ENCODE peak calls at places on chromosomes 7 and 10, in seven cellular contexts. F is SK-N-SH, R is HCT116, L is HL-60, E is GM23338, B is HepG2, A is K562. C is an unnamed sample.

GRCh38 chr10:70296406-70296899 is 12.6 kb upstream of the NPFFR1 start:
- DNase-seq in E (no peak), A (peak), L (no peak), B (no peak), F (peak), R (peak), C (peak)

GRCh38 chr10:15200626-15201025 is 32.1 kb upstream of the NMT2 start:
- DNase-seq in F (no peak), B (peak), E (peak), R (peak), L (no peak), A (no peak), C (peak)

GRCh38 chr7:98621573-98622482 is 4.7 kb downstream of the NPTX2 start:
- DNase-seq in F (peak), A (no peak), B (no peak), L (no peak), E (no peak), R (no peak), C (no peak)

GRCh38 chr7:115340828-115341227 is 418.9 kb downstream of the MDFIC start:
- DNase-seq in L (no peak), R (peak), A (no peak), F (no peak), B (no peak), E (peak), C (peak)

GRCh38 chr10:33271969-33272583 is 62.4 kb downstream of the NRP1 start:
- DNase-seq in A (no peak), F (peak), L (no peak), B (no peak), R (no peak), E (no peak), C (no peak)

GRCh38 chr7:27134392-27134791 is 3.8 kb upstream of the HOXA4 start:
- DNase-seq in B (peak), R (no peak), L (no peak), A (no peak), E (no peak), F (no peak), C (no peak)

GRCh38 chr10:11553773-11554381 is 57.6 kb downstream of the USP6NL start:
- DNase-seq in F (no peak), L (no peak), E (no peak), A (no peak), B (no peak), R (no peak), C (no peak)

GRCh38 chr10:11782793-11783557 is 40.2 kb upstream of the PROSER2 start:
- DNase-seq in A (peak), B (peak), R (peak), L (no peak), E (peak), F (peak), C (peak)

GRCh38 chr7:2002561-2003450 is 229.9 kb downstream of the MAD1L1 start:
- DNase-seq in R (no peak), F (no peak), E (no peak), B (no peak), L (no peak), A (no peak), C (no peak)

GRCh38 chr10:69883256-69883655 is 81.5 kb downstream of the COL13A1 start:
- DNase-seq in L (no peak), F (no peak), B (peak), E (peak), R (no peak), A (peak), C (no peak)

GRCh38 chr10:132880148-132880981 is 62.0 kb downstream of the CFAP46 start:
- DNase-seq in R (no peak), A (no peak), E (no peak), F (no peak), B (no peak), L (no peak), C (no peak)

GRCh38 chr10:99470327-99470726 is 39.9 kb upstream of the GOT1 start:
- DNase-seq in B (no peak), E (no peak), F (no peak), L (no peak), A (no peak), R (no peak), C (no peak)

GRCh38 chr10:71770789-71771188 is 2.5 kb downstream of the VSIR start:
- DNase-seq in R (no peak), B (no peak), F (no peak), A (no peak), L (peak), E (no peak), C (no peak)

GRCh38 chr10:71773221-71773971 is at the start of gene VSIR:
- DNase-seq in B (peak), R (peak), L (peak), A (peak), F (peak), E (peak), C (peak)

GRCh38 chr10:71771204-71771603 is 2.1 kb downstream of the VSIR start:
- DNase-seq in L (no peak), E (no peak), F (no peak), A (no peak), R (no peak), B (no peak), C (no peak)

GRCh38 chr10:71772832-71773220 is 494 bp downstream of the VSIR start:
- DNase-seq in R (no peak), L (no peak), B (no peak), A (no peak), E (no peak), F (no peak), C (no peak)

DNA sequence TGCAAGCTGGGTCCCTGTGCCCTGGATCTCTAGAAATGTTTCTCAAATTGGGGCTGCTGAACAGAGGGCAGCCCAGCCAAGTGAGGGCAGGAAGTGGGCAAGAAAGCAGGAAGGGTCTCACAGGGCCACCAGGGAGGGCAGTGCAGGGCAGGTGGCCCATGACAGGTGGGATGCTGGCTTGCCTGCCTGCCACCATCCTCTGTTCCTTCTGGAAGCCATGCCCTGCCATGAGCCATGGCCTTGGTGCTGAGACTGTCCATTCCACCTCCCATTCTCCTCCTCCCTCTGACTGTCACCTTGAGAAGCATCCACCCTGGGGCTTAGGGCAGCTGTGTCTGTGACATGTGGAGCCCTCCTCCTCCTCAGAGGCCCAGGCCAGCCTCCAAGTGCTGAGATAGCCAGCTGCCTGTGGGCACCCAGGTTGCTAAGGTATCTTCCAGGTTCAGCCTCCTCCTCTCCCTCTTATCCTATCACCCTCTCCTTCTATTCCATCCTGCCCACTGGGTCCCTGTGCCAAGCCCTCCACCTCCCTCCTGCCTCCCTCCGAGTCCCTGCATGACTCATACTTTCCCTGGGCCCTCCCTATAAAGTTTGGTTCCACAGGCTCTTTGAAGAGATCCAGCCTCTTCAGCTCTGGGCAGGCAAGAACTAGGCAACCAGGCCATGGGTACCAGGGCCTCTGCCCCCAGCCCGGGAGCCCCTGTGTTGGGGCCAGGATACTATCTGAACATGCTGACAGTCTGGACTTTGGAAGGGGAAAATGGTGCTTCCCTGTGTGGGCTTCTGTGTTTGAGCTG is 1.3 kb downstream of the VSIR start:
- DNase-seq in A (no peak), E (no peak), R (peak), L (peak), F (no peak), B (no peak), C (no peak)
- H3K27ac ChIP-seq in A (no peak), E (no peak), R (peak), L (peak), F (no peak), B (no peak), C (peak)

DNA sequence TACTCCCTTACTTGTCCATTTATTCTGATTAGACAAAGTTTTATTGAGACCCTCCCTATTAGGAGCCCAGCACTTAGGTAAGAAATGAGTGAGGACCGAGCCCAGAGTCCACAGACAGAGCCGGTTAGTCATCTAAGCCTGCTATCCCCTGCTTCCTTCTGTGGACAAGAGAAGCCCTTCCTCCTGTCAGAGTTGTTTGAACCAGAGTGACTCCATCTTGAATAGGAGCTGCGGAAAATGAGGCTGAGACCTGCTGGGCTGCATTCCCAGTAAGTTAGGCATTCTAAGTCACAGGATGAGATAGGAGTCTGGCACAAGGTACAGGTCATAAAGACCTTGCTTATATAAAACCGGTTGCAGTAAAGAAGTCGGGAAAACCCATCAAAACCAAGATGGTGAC is 109.1 kb downstream of the CPXM2 start:
- DNase-seq in A (no peak), B (no peak), E (no peak), R (no peak), L (no peak), F (no peak), C (no peak)
- TF ChIP-seq REST in A (no peak), B (no peak), E (no peak), R (no peak), L (no peak), F (no peak), C (no peak)

GRCh38 chr10:124576526-124577420 is 115.2 kb downstream of the LHPP start:
- DNase-seq in A (no peak), F (no peak), B (no peak), E (no peak), L (no peak), R (no peak), C (no peak)

GRCh38 chr10:124575107-124576035 is 113.7 kb downstream of the LHPP start:
- DNase-seq in F (no peak), B (no peak), A (no peak), E (no peak), R (no peak), L (no peak), C (no peak)

GRCh38 chr10:124578231-124579002 is 116.8 kb downstream of the LHPP start:
- DNase-seq in L (no peak), B (no peak), E (no peak), F (no peak), R (no peak), A (no peak), C (no peak)

GRCh38 chr10:124577651-124578050 is 116.0 kb downstream of the LHPP start:
- DNase-seq in E (no peak), A (no peak), L (no peak), R (no peak), F (no peak), B (no peak), C (no peak)

DNA sequence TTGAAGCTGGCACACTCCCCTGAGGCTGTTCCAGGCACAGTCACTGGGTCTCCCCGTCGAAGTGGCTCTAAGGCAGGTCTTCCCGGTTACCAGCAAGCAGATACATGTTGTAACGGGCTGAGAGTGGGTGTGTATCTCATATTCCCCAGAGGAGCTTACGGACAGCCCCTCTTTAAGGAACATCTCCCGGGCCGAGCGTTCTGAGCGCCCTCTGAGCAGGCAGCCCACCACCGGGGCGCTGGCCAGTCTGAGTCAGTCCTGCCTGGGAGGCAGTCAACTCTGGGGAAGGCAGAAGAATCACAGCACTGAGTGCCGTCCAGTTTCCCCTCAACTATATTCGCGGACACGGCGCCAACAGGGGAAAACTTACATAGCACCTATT is 117.4 kb downstream of the LHPP start:
- DNase-seq in R (no peak), E (no peak), B (no peak), A (no peak), L (no peak), F (no peak), C (no peak)
- TF ChIP-seq POLR2AphosphoS5 in R (no peak), E (no peak), B (no peak), A (no peak), L (no peak), F (no peak), C (no peak)

GRCh38 chr10:113053091-113053490 is 103.0 kb downstream of the TCF7L2 start:
- DNase-seq in R (no peak), E (peak), B (no peak), A (no peak), L (no peak), F (no peak), C (no peak)
- H3K27ac ChIP-seq in R (no peak), E (peak), B (no peak), A (no peak), L (no peak), F (no peak), C (peak)

DNA sequence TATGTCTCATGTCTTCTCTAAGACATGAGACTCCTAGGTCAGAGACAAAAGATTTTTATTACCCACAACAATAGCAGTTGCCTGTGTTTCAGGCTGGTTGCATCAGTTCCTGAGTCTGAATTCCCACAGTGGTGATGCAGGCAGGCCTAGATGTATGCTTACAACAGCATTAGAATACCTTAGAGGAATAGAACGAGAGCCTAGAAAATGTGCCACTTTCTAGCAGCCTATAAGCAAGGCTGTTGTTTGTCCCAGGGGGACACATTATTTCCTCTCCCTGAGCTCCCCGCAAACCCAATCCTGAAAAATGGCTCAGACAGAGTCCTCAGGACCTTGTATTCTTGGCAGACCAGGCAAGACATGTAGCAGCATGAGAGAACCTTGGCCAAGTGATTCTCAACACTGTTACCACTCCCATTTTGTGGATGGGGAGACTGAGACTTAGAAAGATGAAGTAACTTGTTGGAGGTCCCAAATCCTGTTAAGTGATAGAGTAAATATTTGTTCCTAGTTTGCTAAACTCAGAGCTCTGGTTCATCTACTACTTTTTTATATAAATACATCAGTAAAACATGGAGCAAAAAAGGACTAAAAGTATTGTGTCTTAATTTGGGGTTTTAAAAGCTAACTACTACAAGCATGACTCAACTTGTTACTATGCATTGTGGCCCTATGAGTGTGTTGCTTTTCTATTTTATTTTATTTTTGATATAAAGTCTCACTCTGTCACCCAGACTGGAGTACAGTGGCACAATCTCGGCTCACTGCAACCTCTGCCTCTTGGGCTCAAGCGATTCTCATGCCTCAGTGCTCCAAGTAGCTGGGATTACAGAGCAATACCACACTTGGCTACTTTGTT is 14.2 kb downstream of the VTI1A start:
- DNase-seq in L (no peak), F (no peak), A (no peak), E (no peak), B (no peak), R (peak), C (peak)
- TF ChIP-seq REST in L (no peak), F (no peak), A (no peak), E (no peak), B (no peak), R (no peak), C (no peak)

GRCh38 chr7:75608451-75609122 is 116.5 kb downstream of the SPDYE5 start:
- DNase-seq in L (no peak), B (no peak), A (no peak), F (no peak), E (no peak), R (no peak), C (no peak)

GRCh38 chr7:75613351-75613750 is 121.2 kb downstream of the SPDYE5 start:
- DNase-seq in R (no peak), B (no peak), F (no peak), E (no peak), L (no peak), A (no peak), C (no peak)

GRCh38 chr7:75614390-75614789 is 122.3 kb downstream of the SPDYE5 start:
- DNase-seq in A (no peak), B (no peak), F (no peak), R (no peak), L (peak), E (no peak), C (no peak)

GRCh38 chr7:75616421-75617167 is 122.1 kb downstream of the HIP1 start:
- DNase-seq in E (no peak), B (no peak), R (no peak), A (no peak), F (no peak), L (no peak), C (no peak)

DNA sequence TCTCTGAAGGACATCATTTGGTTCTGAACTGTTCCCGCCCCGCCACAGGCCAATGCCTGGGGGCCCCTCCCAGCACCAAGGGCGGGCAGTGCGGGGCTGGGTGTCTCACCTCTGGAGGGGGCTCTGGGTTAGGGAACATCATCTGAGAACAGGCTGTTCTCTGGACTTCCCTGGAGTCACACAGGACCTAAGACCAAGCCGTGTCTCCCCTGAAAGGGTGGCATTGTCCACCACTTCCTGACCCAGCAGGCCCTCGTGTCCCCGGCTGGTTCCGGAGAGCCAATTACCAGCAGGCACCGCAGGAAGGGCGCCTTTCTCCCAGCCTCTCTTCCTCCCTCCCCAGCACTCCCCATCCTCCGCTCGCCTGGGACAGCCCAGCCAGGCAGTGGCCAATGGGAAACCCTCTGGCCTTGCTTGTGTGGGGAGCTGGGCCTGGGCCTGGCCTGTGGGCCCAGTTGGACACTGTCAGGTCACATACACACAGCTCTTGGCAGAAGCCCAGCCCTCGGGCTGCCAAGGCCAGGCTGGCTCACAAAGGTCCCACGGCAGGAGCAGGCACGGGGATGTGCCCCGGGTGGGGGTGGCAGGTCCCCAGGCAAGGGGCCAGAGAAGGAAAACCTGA is 119.5 kb downstream of the SPDYE5 start:
- DNase-seq in A (no peak), R (no peak), F (no peak), L (no peak), E (peak), B (peak), C (no peak)
- TF ChIP-seq POLR2AphosphoS5 in A (no peak), R (no peak), F (no peak), L (no peak), E (no peak), B (peak), C (no peak)

GRCh38 chr10:104273291-104273690 is 4.3 kb downstream of the GSTO2 start:
- DNase-seq in E (no peak), B (no peak), F (no peak), L (no peak), R (no peak), A (no peak), C (no peak)
- H3K27ac ChIP-seq in E (no peak), B (no peak), F (no peak), L (no peak), R (no peak), A (no peak), C (no peak)